ENCODE peak calls at places on chromosomes 13 and 19, in nine cellular contexts. W is A172; V is hypothalamus; C is CD4-positive, alpha-beta T cell; J is Peyer's patch; I is ACHN; T is stimulated activated CD8-positive, alpha-beta memory T cell treated with anti-CD3 and anti-CD28 coated beads, Interleukin-7, amount 100 ng/mL, for 24 hours; K is IMR-90; Z is NCI-H1417 treated with DMSO at 0.1 percent for 48 hours. U is an unnamed sample.

GRCh38 chr13:109734002-109734785 is 52.2 kb downstream of the IRS2 start:
- DNase-seq in W (no peak), V (no peak), C (no peak), J (no peak), I (no peak), T (no peak), K (no peak), Z (no peak), U (no peak)

GRCh38 chr13:30196025-30196424 is 111.3 kb downstream of the KATNAL1 start:
- DNase-seq in W (peak), V (no peak), C (no peak), J (no peak), I (peak), T (no peak), K (peak), Z (no peak), U (no peak)

GRCh38 chr19:18097217-18097992 is at the start of gene MAST3:
- DNase-seq in W (peak), V (peak), C (peak), J (peak), I (peak), T (peak), K (peak), Z (no peak), U (peak)

GRCh38 chr13:73970413-73971055 is 163.7 kb downstream of the KLF12 start:
- DNase-seq in W (no peak), V (no peak), C (no peak), J (no peak), I (no peak), T (no peak), K (no peak), Z (no peak), U (no peak)

GRCh38 chr13:113078895-113079720 is 26.5 kb upstream of the F7 start:
- DNase-seq in W (no peak), V (no peak), C (no peak), J (no peak), I (no peak), T (no peak), K (no peak), Z (no peak), U (no peak)

GRCh38 chr19:33132425-33132824 is 511 bp downstream of the WDR88 start:
- DNase-seq in W (no peak), V (no peak), C (no peak), J (no peak), I (no peak), T (no peak), K (no peak), Z (no peak), U (no peak)

GRCh38 chr13:66972659-66973058 is 257.5 kb downstream of the PCDH9 start:
- DNase-seq in W (no peak), V (no peak), C (no peak), J (no peak), I (no peak), T (no peak), K (peak), Z (no peak), U (no peak)

GRCh38 chr13:89199138-89199537 is 1528.0 kb downstream of the SLITRK5 start:
- DNase-seq in W (no peak), V (no peak), C (no peak), J (no peak), I (no peak), T (no peak), K (no peak), Z (peak), U (no peak)

GRCh38 chr13:98512774-98513327 is 64.1 kb downstream of the STK24 start:
- DNase-seq in W (no peak), V (no peak), C (no peak), J (no peak), I (no peak), T (no peak), K (no peak), Z (no peak), U (no peak)

GRCh38 chr13:108322206-108322824 is 52.8 kb downstream of the TNFSF13B start:
- DNase-seq in W (peak), V (no peak), C (no peak), J (no peak), I (peak), T (no peak), K (peak), Z (peak), U (no peak)

GRCh38 chr19:21482863-21483276 is 22.5 kb upstream of the ZNF429 start:
- DNase-seq in W (no peak), V (no peak), C (peak), J (no peak), I (no peak), T (peak), K (no peak), Z (no peak), U (peak)

GRCh38 chr13:106533940-106534843 is 1.3 kb downstream of the EFNB2 start:
- DNase-seq in W (peak), V (no peak), C (peak), J (peak), I (peak), T (no peak), K (peak), Z (no peak), U (peak)

GRCh38 chr13:109255457-109255856 is 530.9 kb downstream of the IRS2 start:
- DNase-seq in W (no peak), V (no peak), C (no peak), J (no peak), I (no peak), T (no peak), K (no peak), Z (no peak), U (no peak)

GRCh38 chr19:29665826-29666633 is 769 bp downstream of the PLEKHF1 start:
- DNase-seq in W (no peak), V (no peak), C (no peak), J (no peak), I (peak), T (no peak), K (peak), Z (no peak), U (peak)

GRCh38 chr19:55516878-55517620 is 19.9 kb downstream of the SBK2 start:
- DNase-seq in W (peak), V (peak), C (peak), J (peak), I (peak), T (peak), K (peak), Z (peak), U (peak)

GRCh38 chr19:58218899-58219298 is 9.8 kb upstream of the ZNF544 start:
- DNase-seq in W (no peak), V (no peak), C (no peak), J (no peak), I (peak), T (no peak), K (no peak), Z (no peak), U (no peak)

GRCh38 chr13:50357586-50358118 is 342.4 kb downstream of the KCNRG start:
- DNase-seq in W (peak), V (no peak), C (no peak), J (no peak), I (peak), T (no peak), K (peak), Z (peak), U (no peak)

U was measured in left lung.